ENCODE peak calls at places on chromosomes 12 and 14, in nine cellular contexts. One of them, this sample, is unnamed.

GRCh38 chr14:26444745-26445144 is 153.1 kb downstream of the NOVA1 start:
- DNase-seq in neuronal stem cell: peak; percentile 55
- DNase-seq in Caco-2: peak; percentile 9
- DNase-seq in tibial artery: no peak
- DNase-seq in right cardiac atrium: no peak
- DNase-seq in IMR-90: peak; percentile 9
- DNase-seq in cardiac muscle cell: peak; percentile 37
- DNase-seq in GM23338: peak; percentile 78
- DNase-seq in ascending aorta: no peak
- DNase-seq in this sample: no peak

GRCh38 chr12:49949124-49949845 is 1.3 kb upstream of the AQP2 start:
- DNase-seq in tibial artery: no peak
- DNase-seq in neuronal stem cell: no peak
- DNase-seq in cardiac muscle cell: no peak
- DNase-seq in ascending aorta: peak; percentile 56
- DNase-seq in right cardiac atrium: no peak
- DNase-seq in IMR-90: no peak
- DNase-seq in GM23338: no peak
- DNase-seq in Caco-2: no peak
- DNase-seq in this sample: peak; percentile 41

GRCh38 chr14:87067597-87067996 is 925.4 kb downstream of the GALC start:
- DNase-seq in tibial artery: no peak
- DNase-seq in right cardiac atrium: no peak
- DNase-seq in Caco-2: no peak
- DNase-seq in neuronal stem cell: no peak
- DNase-seq in cardiac muscle cell: no peak
- DNase-seq in ascending aorta: no peak
- DNase-seq in GM23338: no peak
- DNase-seq in IMR-90: no peak
- DNase-seq in this sample: no peak

GRCh38 chr14:104358528-104359300 is 220.3 kb downstream of the KIF26A start:
- DNase-seq in right cardiac atrium: no peak
- DNase-seq in neuronal stem cell: no peak
- DNase-seq in GM23338: no peak
- DNase-seq in cardiac muscle cell: no peak
- DNase-seq in IMR-90: no peak
- DNase-seq in ascending aorta: peak; percentile 47
- DNase-seq in Caco-2: no peak
- DNase-seq in tibial artery: peak; percentile 9
- DNase-seq in this sample: peak; percentile 58

GRCh38 chr12:27293463-27293862 is 39.2 kb upstream of the BMAL2 start:
- DNase-seq in Caco-2: no peak
- DNase-seq in right cardiac atrium: no peak
- DNase-seq in tibial artery: no peak
- DNase-seq in IMR-90: peak; percentile 62
- DNase-seq in GM23338: no peak
- DNase-seq in cardiac muscle cell: peak; percentile 34
- DNase-seq in neuronal stem cell: no peak
- DNase-seq in ascending aorta: no peak
- DNase-seq in this sample: no peak

GRCh38 chr14:78848234-78848820 is 678.2 kb downstream of the NRXN3 start:
- DNase-seq in Caco-2: peak; percentile 66
- DNase-seq in ascending aorta: no peak
- DNase-seq in right cardiac atrium: peak; percentile 14
- DNase-seq in tibial artery: no peak
- DNase-seq in IMR-90: peak; percentile 31
- DNase-seq in GM23338: peak; percentile 82
- DNase-seq in cardiac muscle cell: peak; percentile 39
- DNase-seq in neuronal stem cell: peak; percentile 58
- DNase-seq in this sample: no peak

GRCh38 chr12:31813305-31813704 is 84.5 kb upstream of the AMN1 start:
- DNase-seq in IMR-90: no peak
- DNase-seq in cardiac muscle cell: peak; percentile 21
- DNase-seq in right cardiac atrium: no peak
- DNase-seq in tibial artery: no peak
- DNase-seq in GM23338: peak; percentile 71
- DNase-seq in ascending aorta: no peak
- DNase-seq in neuronal stem cell: peak; percentile 15
- DNase-seq in Caco-2: peak; percentile 45
- DNase-seq in this sample: no peak

GRCh38 chr12:43835656-43836454 is at the start of gene TMEM117:
- DNase-seq in right cardiac atrium: peak; percentile 87
- DNase-seq in tibial artery: peak; percentile 69
- DNase-seq in ascending aorta: peak; percentile 82
- DNase-seq in cardiac muscle cell: peak; percentile 68
- DNase-seq in Caco-2: peak; percentile 80
- DNase-seq in neuronal stem cell: peak; percentile 39
- DNase-seq in GM23338: peak; percentile 81
- DNase-seq in IMR-90: peak; percentile 43
- DNase-seq in this sample: peak; percentile 91

GRCh38 chr12:52975820-52976573 is 27.1 kb downstream of the KRT18 start:
- DNase-seq in Caco-2: peak; percentile 87
- DNase-seq in tibial artery: no peak
- DNase-seq in neuronal stem cell: no peak
- DNase-seq in GM23338: peak; percentile 74
- DNase-seq in right cardiac atrium: peak; percentile 49
- DNase-seq in ascending aorta: no peak
- DNase-seq in IMR-90: peak; percentile 27
- DNase-seq in cardiac muscle cell: peak; percentile 49
- DNase-seq in this sample: peak; percentile 72

GRCh38 chr12:71152838-71153237 is 5.0 kb downstream of the TSPAN8 start:
- DNase-seq in cardiac muscle cell: peak; percentile 48
- DNase-seq in neuronal stem cell: no peak
- DNase-seq in Caco-2: no peak
- DNase-seq in IMR-90: no peak
- DNase-seq in ascending aorta: no peak
- DNase-seq in GM23338: no peak
- DNase-seq in right cardiac atrium: no peak
- DNase-seq in tibial artery: no peak
- DNase-seq in this sample: no peak

GRCh38 chr12:124457287-124458219 is 109.9 kb downstream of the NCOR2 start:
- DNase-seq in tibial artery: peak; percentile 95
- DNase-seq in Caco-2: no peak
- DNase-seq in cardiac muscle cell: peak; percentile 72
- DNase-seq in ascending aorta: peak; percentile 94
- DNase-seq in right cardiac atrium: peak; percentile 85
- DNase-seq in IMR-90: peak; percentile 44
- DNase-seq in neuronal stem cell: no peak
- DNase-seq in GM23338: no peak
- DNase-seq in this sample: peak; percentile 83

GRCh38 chr14:54488318-54488645 is 498 bp downstream of the GMFB start:
- DNase-seq in neuronal stem cell: no peak
- DNase-seq in Caco-2: no peak
- DNase-seq in cardiac muscle cell: no peak
- DNase-seq in tibial artery: no peak
- DNase-seq in GM23338: peak; percentile 84
- DNase-seq in right cardiac atrium: no peak
- DNase-seq in ascending aorta: no peak
- DNase-seq in IMR-90: no peak
- DNase-seq in this sample: no peak

GRCh38 chr14:42523656-42524055 is 917.0 kb downstream of the LRFN5 start:
- DNase-seq in tibial artery: no peak
- DNase-seq in IMR-90: no peak
- DNase-seq in Caco-2: no peak
- DNase-seq in neuronal stem cell: no peak
- DNase-seq in GM23338: no peak
- DNase-seq in right cardiac atrium: no peak
- DNase-seq in ascending aorta: no peak
- DNase-seq in cardiac muscle cell: no peak
- DNase-seq in this sample: no peak

GRCh38 chr14:40240456-40240855 is 808.2 kb upstream of the FBXO33 start:
- DNase-seq in neuronal stem cell: no peak
- DNase-seq in right cardiac atrium: no peak
- DNase-seq in Caco-2: no peak
- DNase-seq in ascending aorta: no peak
- DNase-seq in tibial artery: no peak
- DNase-seq in GM23338: no peak
- DNase-seq in IMR-90: no peak
- DNase-seq in cardiac muscle cell: no peak
- DNase-seq in this sample: no peak

GRCh38 chr12:123388218-123388947 is 4.5 kb downstream of the KMT5A start:
- DNase-seq in cardiac muscle cell: peak; percentile 74
- DNase-seq in right cardiac atrium: peak; percentile 83
- DNase-seq in ascending aorta: peak; percentile 90
- DNase-seq in tibial artery: peak; percentile 72
- DNase-seq in GM23338: peak; percentile 70
- DNase-seq in Caco-2: peak; percentile 87
- DNase-seq in IMR-90: peak; percentile 52
- DNase-seq in neuronal stem cell: peak; percentile 64
- DNase-seq in this sample: peak; percentile 89

GRCh38 chr12:9867531-9867930 is 1.6 kb downstream of the CLEC2B start:
- DNase-seq in neuronal stem cell: no peak
- DNase-seq in tibial artery: no peak
- DNase-seq in Caco-2: no peak
- DNase-seq in GM23338: no peak
- DNase-seq in cardiac muscle cell: peak; percentile 3
- DNase-seq in IMR-90: no peak
- DNase-seq in right cardiac atrium: no peak
- DNase-seq in ascending aorta: no peak
- DNase-seq in this sample: no peak

GRCh38 chr14:54881235-54881760 is 21.3 kb downstream of the GCH1 start:
- DNase-seq in neuronal stem cell: no peak
- DNase-seq in IMR-90: peak; percentile 46
- DNase-seq in ascending aorta: no peak
- DNase-seq in right cardiac atrium: no peak
- DNase-seq in GM23338: no peak
- DNase-seq in Caco-2: no peak
- DNase-seq in cardiac muscle cell: peak; percentile 82
- DNase-seq in tibial artery: no peak
- DNase-seq in this sample: no peak

GRCh38 chr14:55249423-55249822 is 21.8 kb upstream of the FBXO34 start:
- DNase-seq in Caco-2: no peak
- DNase-seq in right cardiac atrium: no peak
- DNase-seq in IMR-90: peak; percentile 72
- DNase-seq in ascending aorta: no peak
- DNase-seq in neuronal stem cell: no peak
- DNase-seq in cardiac muscle cell: peak; percentile 48
- DNase-seq in GM23338: no peak
- DNase-seq in tibial artery: no peak
- DNase-seq in this sample: no peak

DNA sequence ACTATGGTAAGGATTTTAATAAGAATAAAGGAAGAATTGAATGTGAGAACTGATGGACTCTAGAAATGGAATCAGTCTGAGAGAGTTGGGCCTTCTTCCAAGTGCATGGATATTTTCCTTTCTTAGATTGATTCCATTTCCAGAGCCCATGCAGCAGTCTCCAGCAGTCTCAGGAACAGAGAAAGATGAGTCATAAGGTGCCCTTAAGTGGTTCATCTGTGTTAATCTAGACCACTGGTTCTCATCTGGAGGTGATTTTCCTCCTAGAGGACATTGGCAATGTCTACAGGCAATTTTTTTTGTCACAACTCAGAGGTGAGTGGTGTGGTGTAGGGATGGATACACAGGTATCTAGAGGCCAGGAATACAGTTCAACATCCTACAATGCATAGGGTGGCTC is 25.8 kb downstream of the TRIM9 start:
- DNase-seq in cardiac muscle cell: no peak
- DNase-seq in ascending aorta: no peak
- DNase-seq in tibial artery: no peak
- DNase-seq in Caco-2: no peak
- DNase-seq in GM23338: no peak
- DNase-seq in IMR-90: no peak
- DNase-seq in right cardiac atrium: no peak
- DNase-seq in neuronal stem cell: no peak
- DNase-seq in this sample: no peak
- H3K4me1 ChIP-seq in cardiac muscle cell: no peaks in the 10 kb centered on the region
- H3K4me1 ChIP-seq in ascending aorta: no peaks in the 10 kb centered on the region
- H3K4me1 ChIP-seq in tibial artery: no peaks in the 10 kb centered on the region
- H3K4me1 ChIP-seq in Caco-2: no peaks in the 10 kb centered on the region
- H3K4me1 ChIP-seq in GM23338: no peaks in the 10 kb centered on the region
- H3K4me1 ChIP-seq in IMR-90: no peaks in the 10 kb centered on the region
- H3K4me1 ChIP-seq in right cardiac atrium: no peaks in the 10 kb centered on the region
- H3K4me1 ChIP-seq in neuronal stem cell: peaks cover 3% of the 10 kb centered on the region
- H3K4me1 ChIP-seq in this sample: no peaks in the 10 kb centered on the region

GRCh38 chr12:1980282-1980681 is 24.0 kb downstream of the DCP1B start:
- DNase-seq in ascending aorta: no peak
- DNase-seq in cardiac muscle cell: no peak
- DNase-seq in tibial artery: no peak
- DNase-seq in IMR-90: no peak
- DNase-seq in neuronal stem cell: no peak
- DNase-seq in Caco-2: no peak
- DNase-seq in right cardiac atrium: no peak
- DNase-seq in GM23338: no peak
- DNase-seq in this sample: no peak

GRCh38 chr12:1974812-1975211 is 29.4 kb downstream of the DCP1B start:
- DNase-seq in IMR-90: no peak
- DNase-seq in tibial artery: no peak
- DNase-seq in cardiac muscle cell: no peak
- DNase-seq in right cardiac atrium: no peak
- DNase-seq in neuronal stem cell: no peak
- DNase-seq in GM23338: no peak
- DNase-seq in Caco-2: no peak
- DNase-seq in ascending aorta: no peak
- DNase-seq in this sample: no peak

GRCh38 chr12:1978078-1978477 is 26.2 kb downstream of the DCP1B start:
- DNase-seq in Caco-2: no peak
- DNase-seq in cardiac muscle cell: peak; percentile 46
- DNase-seq in tibial artery: peak; percentile 23
- DNase-seq in neuronal stem cell: no peak
- DNase-seq in IMR-90: peak; percentile 5
- DNase-seq in GM23338: no peak
- DNase-seq in right cardiac atrium: peak; percentile 40
- DNase-seq in ascending aorta: no peak
- DNase-seq in this sample: no peak

GRCh38 chr12:1977109-1977508 is 27.1 kb downstream of the DCP1B start:
- DNase-seq in neuronal stem cell: no peak
- DNase-seq in GM23338: no peak
- DNase-seq in IMR-90: no peak
- DNase-seq in ascending aorta: no peak
- DNase-seq in tibial artery: no peak
- DNase-seq in cardiac muscle cell: no peak
- DNase-seq in right cardiac atrium: no peak
- DNase-seq in Caco-2: no peak
- DNase-seq in this sample: no peak

GRCh38 chr12:1977588-1977987 is 26.7 kb downstream of the DCP1B start:
- DNase-seq in GM23338: no peak
- DNase-seq in right cardiac atrium: no peak
- DNase-seq in neuronal stem cell: no peak
- DNase-seq in Caco-2: no peak
- DNase-seq in tibial artery: no peak
- DNase-seq in IMR-90: no peak
- DNase-seq in cardiac muscle cell: no peak
- DNase-seq in ascending aorta: no peak
- DNase-seq in this sample: no peak
- H3K4me3 ChIP-seq in GM23338: no peak overlapping the region
- H3K4me3 ChIP-seq in right cardiac atrium: no peak overlapping the region
- H3K4me3 ChIP-seq in neuronal stem cell: no peak overlapping the region
- H3K4me3 ChIP-seq in Caco-2: no peak overlapping the region
- H3K4me3 ChIP-seq in tibial artery: no peak overlapping the region
- H3K4me3 ChIP-seq in IMR-90: no peak overlapping the region
- H3K4me3 ChIP-seq in cardiac muscle cell: no peak overlapping the region
- H3K4me3 ChIP-seq in ascending aorta: no peak overlapping the region
- H3K4me3 ChIP-seq in this sample: no peak overlapping the region

GRCh38 chr14:89617471-89618291 is 200.6 kb upstream of the FOXN3 start:
- DNase-seq in GM23338: peak; percentile 68
- DNase-seq in tibial artery: peak; percentile 38
- DNase-seq in Caco-2: no peak
- DNase-seq in ascending aorta: peak; percentile 70
- DNase-seq in neuronal stem cell: peak; percentile 26
- DNase-seq in IMR-90: peak; percentile 77
- DNase-seq in cardiac muscle cell: peak; percentile 56
- DNase-seq in right cardiac atrium: peak; percentile 28
- DNase-seq in this sample: no peak
- H3K4me1 ChIP-seq in GM23338: peaks cover 54% of the 10 kb centered on the region
- H3K4me1 ChIP-seq in tibial artery: no peaks in the 10 kb centered on the region
- H3K4me1 ChIP-seq in Caco-2: no peaks in the 10 kb centered on the region
- H3K4me1 ChIP-seq in ascending aorta: no peaks in the 10 kb centered on the region
- H3K4me1 ChIP-seq in neuronal stem cell: peaks cover 10% of the 10 kb centered on the region
- H3K4me1 ChIP-seq in IMR-90: peaks cover 10% of the 10 kb centered on the region
- H3K4me1 ChIP-seq in cardiac muscle cell: peaks cover 37% of the 10 kb centered on the region
- H3K4me1 ChIP-seq in right cardiac atrium: peaks cover 6% of the 10 kb centered on the region
- H3K4me1 ChIP-seq in this sample: peaks cover 40% of the 10 kb centered on the region

GRCh38 chr12:45357547-45358417 is 141.9 kb downstream of the ANO6 start:
- DNase-seq in tibial artery: peak; percentile 36
- DNase-seq in ascending aorta: no peak
- DNase-seq in right cardiac atrium: peak; percentile 50
- DNase-seq in Caco-2: no peak
- DNase-seq in neuronal stem cell: no peak
- DNase-seq in GM23338: no peak
- DNase-seq in IMR-90: no peak
- DNase-seq in cardiac muscle cell: peak; percentile 65
- DNase-seq in this sample: no peak
- H3K4me3 ChIP-seq in tibial artery: no peak overlapping the region
- H3K4me3 ChIP-seq in ascending aorta: no peak overlapping the region
- H3K4me3 ChIP-seq in right cardiac atrium: no peak overlapping the region
- H3K4me3 ChIP-seq in Caco-2: no peak overlapping the region
- H3K4me3 ChIP-seq in neuronal stem cell: no peak overlapping the region
- H3K4me3 ChIP-seq in GM23338: no peak overlapping the region
- H3K4me3 ChIP-seq in IMR-90: no peak overlapping the region
- H3K4me3 ChIP-seq in cardiac muscle cell: no peak overlapping the region
- H3K4me3 ChIP-seq in this sample: no peak overlapping the region

This sample was measured in upper lobe of right lung.